ENCODE peak calls at places on chromosomes 2 and 18, in nine cellular contexts. K is T-helper 17 cell; E is cardiac muscle cell; H is H54; R is fibroblast of pulmonary artery; A is stimulated activated CD4-positive, alpha-beta T cell treated with anti-CD3 and anti-CD28 coated beads, Interleukin-12 subunit alpha, Interleukin-12 subunit beta, amount 100 ng/mL, for 48 hours; B is EL; X is Peyer's patch; Y is dermis microvascular lymphatic vessel endothelial cell. L is an unnamed sample.

GRCh38 chr2:27306657-27307544 is 1.3 kb downstream of the UCN start:
- DNase-seq in Y (no peak), H (no peak), R (no peak), X (no peak), A (no peak), B (no peak), E (no peak), K (no peak), L (no peak)

GRCh38 chr2:226561962-226562361 is 237.7 kb downstream of the IRS1 start:
- DNase-seq in Y (no peak), E (peak), B (no peak), H (no peak), K (no peak), X (no peak), A (no peak), R (no peak), L (no peak)

GRCh38 chr18:8900552-8900951 is 195.2 kb downstream of the MTCL1 start:
- DNase-seq in H (no peak), A (no peak), B (no peak), K (no peak), Y (no peak), X (no peak), R (no peak), E (no peak), L (no peak)

GRCh38 chr2:62687644-62688043 is 17.9 kb upstream of the EHBP1 start:
- DNase-seq in Y (no peak), B (peak), A (no peak), H (no peak), E (no peak), K (no peak), X (no peak), R (no peak), L (no peak)

GRCh38 chr2:3480352-3481010 is 38.9 kb downstream of the ADI1 start:
- DNase-seq in A (no peak), E (no peak), H (no peak), Y (no peak), R (no peak), X (peak), K (no peak), B (no peak), L (no peak)

GRCh38 chr2:236402016-236402784 is 138.0 kb upstream of the ASB18 start:
- DNase-seq in K (no peak), B (no peak), E (no peak), Y (no peak), A (no peak), X (no peak), H (no peak), R (no peak), L (peak)

GRCh38 chr2:119590873-119591272 is 46.6 kb downstream of the CFAP221 start:
- DNase-seq in B (no peak), H (no peak), R (no peak), A (no peak), Y (no peak), E (no peak), X (no peak), K (no peak), L (no peak)

GRCh38 chr2:100818606-100819364 is 1.2 kb upstream of the NPAS2 start:
- DNase-seq in R (peak), X (peak), B (peak), E (peak), A (no peak), H (peak), Y (peak), K (no peak), L (no peak)

GRCh38 chr2:75162897-75163296 is 36.4 kb downstream of the TACR1 start:
- DNase-seq in R (no peak), E (no peak), A (no peak), B (no peak), K (no peak), H (no peak), X (no peak), Y (no peak), L (peak)

GRCh38 chr2:70558195-70558808 is 4.7 kb upstream of the TGFA start:
- DNase-seq in H (no peak), Y (no peak), B (no peak), K (no peak), A (no peak), E (no peak), X (no peak), R (no peak), L (no peak)

GRCh38 chr2:176643711-176644110 is 374.5 kb downstream of the MTX2 start:
- DNase-seq in E (no peak), R (peak), K (no peak), H (peak), B (peak), A (no peak), Y (peak), X (no peak), L (peak)

L was measured in NB4.